ENCODE peak calls at places on chromosomes 13 and 19, in seven cellular contexts. One of them, this sample, is unnamed.
A peak's percentile ranks its signal among the peaks of the same experiment; 100 is the strongest.

GRCh38 chr19:41927810-41928192 is 448 bp downstream of the ERFL start:
- DNase-seq in GM12892: no peak
- DNase-seq in activated T-cell treated with anti-CD3 and anti-CD28 coated beads for 24 hours: no peak
- DNase-seq in NCI-H774: no peak
- DNase-seq in neural crest cell: no peak
- DNase-seq in T follicular helper cell: no peak
- DNase-seq in GM03348: peak; percentile 53
- DNase-seq in this sample: no peak

GRCh38 chr13:51177188-51177587 is 45.0 kb upstream of the FAM124A start:
- DNase-seq in activated T-cell treated with anti-CD3 and anti-CD28 coated beads for 24 hours: no peak
- DNase-seq in T follicular helper cell: no peak
- DNase-seq in neural crest cell: no peak
- DNase-seq in GM03348: no peak
- DNase-seq in NCI-H774: no peak
- DNase-seq in GM12892: no peak
- DNase-seq in this sample: no peak

GRCh38 chr19:2048959-2049740 is 1.9 kb downstream of the MKNK2 start:
- DNase-seq in GM03348: no peak
- DNase-seq in T follicular helper cell: no peak
- DNase-seq in neural crest cell: no peak
- DNase-seq in activated T-cell treated with anti-CD3 and anti-CD28 coated beads for 24 hours: no peak
- DNase-seq in GM12892: no peak
- DNase-seq in NCI-H774: no peak
- DNase-seq in this sample: no peak

GRCh38 chr13:110874508-110874960 is 40.3 kb downstream of the ANKRD10 start:
- DNase-seq in GM12892: peak; percentile 80
- DNase-seq in activated T-cell treated with anti-CD3 and anti-CD28 coated beads for 24 hours: peak; percentile 46
- DNase-seq in T follicular helper cell: peak; percentile 23
- DNase-seq in NCI-H774: peak; percentile 94
- DNase-seq in neural crest cell: peak; percentile 77
- DNase-seq in GM03348: peak; percentile 96
- DNase-seq in this sample: peak; percentile 53

GRCh38 chr13:50214514-50214913 is 199.3 kb downstream of the KCNRG start:
- DNase-seq in GM03348: no peak
- DNase-seq in T follicular helper cell: no peak
- DNase-seq in activated T-cell treated with anti-CD3 and anti-CD28 coated beads for 24 hours: no peak
- DNase-seq in NCI-H774: no peak
- DNase-seq in neural crest cell: no peak
- DNase-seq in GM12892: no peak
- DNase-seq in this sample: peak; percentile 8

GRCh38 chr19:4185413-4186086 is 3.1 kb downstream of the ANKRD24 start:
- DNase-seq in GM03348: no peak
- DNase-seq in NCI-H774: no peak
- DNase-seq in activated T-cell treated with anti-CD3 and anti-CD28 coated beads for 24 hours: no peak
- DNase-seq in T follicular helper cell: no peak
- DNase-seq in neural crest cell: no peak
- DNase-seq in GM12892: no peak
- DNase-seq in this sample: no peak

GRCh38 chr13:27404680-27405079 is 19.7 kb upstream of the GTF3A start:
- DNase-seq in GM03348: no peak
- DNase-seq in GM12892: no peak
- DNase-seq in NCI-H774: no peak
- DNase-seq in T follicular helper cell: no peak
- DNase-seq in activated T-cell treated with anti-CD3 and anti-CD28 coated beads for 24 hours: no peak
- DNase-seq in neural crest cell: no peak
- DNase-seq in this sample: no peak

GRCh38 chr13:104315606-104316005 is 1249.4 kb upstream of the SLC10A2 start:
- DNase-seq in NCI-H774: no peak
- DNase-seq in T follicular helper cell: no peak
- DNase-seq in GM12892: no peak
- DNase-seq in GM03348: no peak
- DNase-seq in neural crest cell: no peak
- DNase-seq in activated T-cell treated with anti-CD3 and anti-CD28 coated beads for 24 hours: no peak
- DNase-seq in this sample: no peak

GRCh38 chr13:40348096-40348679 is 318.3 kb downstream of the FOXO1 start:
- DNase-seq in T follicular helper cell: no peak
- DNase-seq in neural crest cell: no peak
- DNase-seq in activated T-cell treated with anti-CD3 and anti-CD28 coated beads for 24 hours: no peak
- DNase-seq in GM12892: no peak
- DNase-seq in NCI-H774: no peak
- DNase-seq in GM03348: no peak
- DNase-seq in this sample: no peak

GRCh38 chr13:65932587-65933239 is 1297.4 kb downstream of the PCDH9 start:
- DNase-seq in GM03348: no peak
- DNase-seq in neural crest cell: no peak
- DNase-seq in activated T-cell treated with anti-CD3 and anti-CD28 coated beads for 24 hours: no peak
- DNase-seq in GM12892: no peak
- DNase-seq in NCI-H774: no peak
- DNase-seq in T follicular helper cell: no peak
- DNase-seq in this sample: no peak

GRCh38 chr13:29435125-29435911 is 160.2 kb downstream of the SLC7A1 start:
- DNase-seq in neural crest cell: no peak
- DNase-seq in T follicular helper cell: no peak
- DNase-seq in NCI-H774: no peak
- DNase-seq in activated T-cell treated with anti-CD3 and anti-CD28 coated beads for 24 hours: no peak
- DNase-seq in GM12892: no peak
- DNase-seq in GM03348: peak; percentile 83
- DNase-seq in this sample: no peak

GRCh38 chr19:14496029-14496848 is at the start of gene GIPC1:
- DNase-seq in GM12892: peak; percentile 99
- DNase-seq in NCI-H774: peak; percentile 98
- DNase-seq in activated T-cell treated with anti-CD3 and anti-CD28 coated beads for 24 hours: peak; percentile 79
- DNase-seq in GM03348: peak; percentile 100
- DNase-seq in T follicular helper cell: peak; percentile 72
- DNase-seq in neural crest cell: peak; percentile 97
- DNase-seq in this sample: peak; percentile 76

GRCh38 chr19:46967578-46968018 is 52.0 kb upstream of the NPAS1 start:
- DNase-seq in NCI-H774: no peak
- DNase-seq in GM03348: peak; percentile 28
- DNase-seq in GM12892: no peak
- DNase-seq in activated T-cell treated with anti-CD3 and anti-CD28 coated beads for 24 hours: no peak
- DNase-seq in T follicular helper cell: no peak
- DNase-seq in neural crest cell: no peak
- DNase-seq in this sample: no peak

GRCh38 chr13:103547914-103548313 is 481.7 kb upstream of the SLC10A2 start:
- DNase-seq in activated T-cell treated with anti-CD3 and anti-CD28 coated beads for 24 hours: no peak
- DNase-seq in NCI-H774: no peak
- DNase-seq in GM03348: no peak
- DNase-seq in T follicular helper cell: no peak
- DNase-seq in neural crest cell: no peak
- DNase-seq in GM12892: no peak
- DNase-seq in this sample: no peak

GRCh38 chr13:71218960-71219359 is 648.0 kb downstream of the DACH1 start:
- DNase-seq in T follicular helper cell: no peak
- DNase-seq in GM12892: no peak
- DNase-seq in NCI-H774: no peak
- DNase-seq in activated T-cell treated with anti-CD3 and anti-CD28 coated beads for 24 hours: no peak
- DNase-seq in neural crest cell: no peak
- DNase-seq in GM03348: no peak
- DNase-seq in this sample: no peak

GRCh38 chr19:13056052-13056660 is 46.5 kb downstream of the LYL1 start:
- DNase-seq in NCI-H774: no peak
- DNase-seq in GM03348: peak; percentile 86
- DNase-seq in activated T-cell treated with anti-CD3 and anti-CD28 coated beads for 24 hours: no peak
- DNase-seq in T follicular helper cell: no peak
- DNase-seq in GM12892: no peak
- DNase-seq in neural crest cell: no peak
- DNase-seq in this sample: no peak

GRCh38 chr13:29849071-29849541 is 1.3 kb downstream of the UBL3 start:
- DNase-seq in GM03348: no peak
- DNase-seq in NCI-H774: no peak
- DNase-seq in T follicular helper cell: no peak
- DNase-seq in activated T-cell treated with anti-CD3 and anti-CD28 coated beads for 24 hours: no peak
- DNase-seq in neural crest cell: no peak
- DNase-seq in GM12892: no peak
- DNase-seq in this sample: no peak

GRCh38 chr19:1507192-1507660 is 5.6 kb downstream of the ADAMTSL5 start:
- DNase-seq in T follicular helper cell: no peak
- DNase-seq in NCI-H774: no peak
- DNase-seq in GM03348: no peak
- DNase-seq in neural crest cell: no peak
- DNase-seq in activated T-cell treated with anti-CD3 and anti-CD28 coated beads for 24 hours: no peak
- DNase-seq in GM12892: no peak
- DNase-seq in this sample: no peak

GRCh38 chr13:71865858-71866172 is 1.2 kb downstream of the DACH1 start:
- DNase-seq in T follicular helper cell: no peak
- DNase-seq in neural crest cell: no peak
- DNase-seq in GM12892: no peak
- DNase-seq in activated T-cell treated with anti-CD3 and anti-CD28 coated beads for 24 hours: no peak
- DNase-seq in GM03348: peak; percentile 6
- DNase-seq in NCI-H774: no peak
- DNase-seq in this sample: no peak

GRCh38 chr19:33311326-33311682 is 9.0 kb upstream of the CEBPA start:
- DNase-seq in GM03348: no peak
- DNase-seq in T follicular helper cell: no peak
- DNase-seq in NCI-H774: no peak
- DNase-seq in GM12892: no peak
- DNase-seq in activated T-cell treated with anti-CD3 and anti-CD28 coated beads for 24 hours: no peak
- DNase-seq in neural crest cell: no peak
- DNase-seq in this sample: no peak

GRCh38 chr19:8358948-8359347 is 5.0 kb upstream of the ANGPTL4 start:
- DNase-seq in GM12892: no peak
- DNase-seq in GM03348: no peak
- DNase-seq in neural crest cell: no peak
- DNase-seq in activated T-cell treated with anti-CD3 and anti-CD28 coated beads for 24 hours: no peak
- DNase-seq in T follicular helper cell: no peak
- DNase-seq in NCI-H774: no peak
- DNase-seq in this sample: no peak

GRCh38 chr19:1749373-1750342 is 3.6 kb upstream of the ONECUT3 start:
- DNase-seq in T follicular helper cell: no peak
- DNase-seq in activated T-cell treated with anti-CD3 and anti-CD28 coated beads for 24 hours: no peak
- DNase-seq in GM03348: no peak
- DNase-seq in NCI-H774: no peak
- DNase-seq in neural crest cell: no peak
- DNase-seq in GM12892: no peak
- DNase-seq in this sample: no peak

GRCh38 chr13:76667551-76667950 is 218.7 kb downstream of the KCTD12 start:
- DNase-seq in neural crest cell: no peak
- DNase-seq in NCI-H774: peak; percentile 1
- DNase-seq in GM12892: no peak
- DNase-seq in GM03348: peak; percentile 52
- DNase-seq in activated T-cell treated with anti-CD3 and anti-CD28 coated beads for 24 hours: no peak
- DNase-seq in T follicular helper cell: no peak
- DNase-seq in this sample: no peak

GRCh38 chr13:62137629-62138405 is 722.2 kb upstream of the PCDH20 start:
- DNase-seq in activated T-cell treated with anti-CD3 and anti-CD28 coated beads for 24 hours: no peak
- DNase-seq in NCI-H774: no peak
- DNase-seq in GM12892: no peak
- DNase-seq in T follicular helper cell: no peak
- DNase-seq in neural crest cell: no peak
- DNase-seq in GM03348: no peak
- DNase-seq in this sample: no peak

GRCh38 chr13:112320303-112320702 is 55.9 kb upstream of the SPACA7 start:
- DNase-seq in GM12892: no peak
- DNase-seq in T follicular helper cell: no peak
- DNase-seq in GM03348: no peak
- DNase-seq in NCI-H774: no peak
- DNase-seq in neural crest cell: no peak
- DNase-seq in activated T-cell treated with anti-CD3 and anti-CD28 coated beads for 24 hours: no peak
- DNase-seq in this sample: no peak

GRCh38 chr19:33416307-33417215 is 43.1 kb downstream of the CEBPG start:
- DNase-seq in GM03348: peak; percentile 79
- DNase-seq in NCI-H774: peak; percentile 29
- DNase-seq in GM12892: peak; percentile 85
- DNase-seq in T follicular helper cell: peak; percentile 66
- DNase-seq in activated T-cell treated with anti-CD3 and anti-CD28 coated beads for 24 hours: peak; percentile 51
- DNase-seq in neural crest cell: peak; percentile 75
- DNase-seq in this sample: peak; percentile 48

GRCh38 chr13:89846890-89847585 is 1500.4 kb upstream of the MIR17HG start:
- DNase-seq in GM12892: no peak
- DNase-seq in activated T-cell treated with anti-CD3 and anti-CD28 coated beads for 24 hours: no peak
- DNase-seq in T follicular helper cell: no peak
- DNase-seq in NCI-H774: no peak
- DNase-seq in GM03348: no peak
- DNase-seq in neural crest cell: no peak
- DNase-seq in this sample: no peak

GRCh38 chr13:41833851-41834250 is 127.1 kb downstream of the VWA8 start:
- DNase-seq in neural crest cell: no peak
- DNase-seq in GM03348: no peak
- DNase-seq in T follicular helper cell: no peak
- DNase-seq in GM12892: no peak
- DNase-seq in activated T-cell treated with anti-CD3 and anti-CD28 coated beads for 24 hours: no peak
- DNase-seq in NCI-H774: no peak
- DNase-seq in this sample: no peak

GRCh38 chr13:58955546-58956385 is 1208.0 kb downstream of the DIAPH3 start:
- DNase-seq in T follicular helper cell: no peak
- DNase-seq in GM03348: no peak
- DNase-seq in neural crest cell: no peak
- DNase-seq in activated T-cell treated with anti-CD3 and anti-CD28 coated beads for 24 hours: no peak
- DNase-seq in GM12892: no peak
- DNase-seq in NCI-H774: no peak
- DNase-seq in this sample: no peak

GRCh38 chr13:80038371-80038770 is 302.6 kb downstream of the SPRY2 start:
- DNase-seq in GM03348: no peak
- DNase-seq in activated T-cell treated with anti-CD3 and anti-CD28 coated beads for 24 hours: no peak
- DNase-seq in neural crest cell: no peak
- DNase-seq in T follicular helper cell: no peak
- DNase-seq in GM12892: no peak
- DNase-seq in NCI-H774: no peak
- DNase-seq in this sample: no peak

GRCh38 chr19:27675771-27676170 is 1537.2 kb downstream of the UQCRFS1 start:
- DNase-seq in GM03348: no peak
- DNase-seq in neural crest cell: no peak
- DNase-seq in GM12892: no peak
- DNase-seq in T follicular helper cell: no peak
- DNase-seq in activated T-cell treated with anti-CD3 and anti-CD28 coated beads for 24 hours: no peak
- DNase-seq in NCI-H774: no peak
- DNase-seq in this sample: no peak

GRCh38 chr19:13689050-13689449 is 75.3 kb upstream of the MRI1 start:
- DNase-seq in neural crest cell: peak; percentile 25
- DNase-seq in T follicular helper cell: no peak
- DNase-seq in activated T-cell treated with anti-CD3 and anti-CD28 coated beads for 24 hours: no peak
- DNase-seq in NCI-H774: no peak
- DNase-seq in GM03348: peak; percentile 31
- DNase-seq in GM12892: no peak
- DNase-seq in this sample: no peak

GRCh38 chr13:113147206-113147605 is 11.2 kb upstream of the PROZ start:
- DNase-seq in T follicular helper cell: no peak
- DNase-seq in neural crest cell: no peak
- DNase-seq in activated T-cell treated with anti-CD3 and anti-CD28 coated beads for 24 hours: no peak
- DNase-seq in GM12892: no peak
- DNase-seq in NCI-H774: no peak
- DNase-seq in GM03348: no peak
- DNase-seq in this sample: no peak

GRCh38 chr19:17579523-17580244 is 24.2 kb downstream of the COLGALT1 start:
- DNase-seq in GM03348: peak; percentile 81
- DNase-seq in NCI-H774: peak; percentile 17
- DNase-seq in T follicular helper cell: no peak
- DNase-seq in GM12892: peak; percentile 71
- DNase-seq in activated T-cell treated with anti-CD3 and anti-CD28 coated beads for 24 hours: no peak
- DNase-seq in neural crest cell: peak; percentile 55
- DNase-seq in this sample: peak; percentile 14

GRCh38 chr13:26561636-26562537 is 4.4 kb downstream of the WASF3 start:
- DNase-seq in neural crest cell: peak; percentile 20
- DNase-seq in NCI-H774: no peak
- DNase-seq in T follicular helper cell: no peak
- DNase-seq in GM12892: no peak
- DNase-seq in activated T-cell treated with anti-CD3 and anti-CD28 coated beads for 24 hours: no peak
- DNase-seq in GM03348: peak; percentile 63
- DNase-seq in this sample: no peak

GRCh38 chr13:76837811-76838210 is 48.4 kb downstream of the KCTD12 start:
- DNase-seq in GM12892: no peak
- DNase-seq in GM03348: peak; percentile 18
- DNase-seq in T follicular helper cell: no peak
- DNase-seq in NCI-H774: no peak
- DNase-seq in neural crest cell: no peak
- DNase-seq in activated T-cell treated with anti-CD3 and anti-CD28 coated beads for 24 hours: no peak
- DNase-seq in this sample: no peak

GRCh38 chr13:45865414-45865813 is 13.9 kb upstream of the SIAH3 start:
- DNase-seq in neural crest cell: no peak
- DNase-seq in GM03348: no peak
- DNase-seq in NCI-H774: no peak
- DNase-seq in T follicular helper cell: no peak
- DNase-seq in GM12892: no peak
- DNase-seq in activated T-cell treated with anti-CD3 and anti-CD28 coated beads for 24 hours: no peak
- DNase-seq in this sample: no peak

GRCh38 chr19:648305-648704 is 8.6 kb downstream of the FGF22 start:
- DNase-seq in NCI-H774: no peak
- DNase-seq in GM12892: no peak
- DNase-seq in GM03348: no peak
- DNase-seq in neural crest cell: no peak
- DNase-seq in T follicular helper cell: no peak
- DNase-seq in activated T-cell treated with anti-CD3 and anti-CD28 coated beads for 24 hours: no peak
- DNase-seq in this sample: no peak

This sample was measured in T-helper 2 cell.